ENCODE peak calls at places on chromosomes 11 and 22, in five cellular contexts. One of them, this sample, is unnamed.
A peak's percentile ranks its signal among the peaks of the same experiment; 100 is the strongest.

GRCh38 chr11:1259561-1259960 is 36.7 kb downstream of the MUC5B start:
- DNase-seq in HuH-7.5: no peak
- DNase-seq in amniotic stem cell: no peak
- DNase-seq in NCI-H2029: no peak
- DNase-seq in activated naive CD4-positive, alpha-beta T cell treated with anti-CD3 and anti-CD28 coated beads for 36 hours: no peak
- DNase-seq in this sample: no peak

GRCh38 chr22:30921108-30921507 is 47.5 kb downstream of the MORC2 start:
- DNase-seq in HuH-7.5: no peak
- DNase-seq in NCI-H2029: no peak
- DNase-seq in activated naive CD4-positive, alpha-beta T cell treated with anti-CD3 and anti-CD28 coated beads for 36 hours: no peak
- DNase-seq in amniotic stem cell: no peak
- DNase-seq in this sample: no peak

GRCh38 chr22:31122532-31123291 is at the start of gene INPP5J:
- DNase-seq in amniotic stem cell: peak; percentile 35
- DNase-seq in NCI-H2029: peak; percentile 84
- DNase-seq in activated naive CD4-positive, alpha-beta T cell treated with anti-CD3 and anti-CD28 coated beads for 36 hours: no peak
- DNase-seq in HuH-7.5: peak; percentile 92
- DNase-seq in this sample: peak; percentile 57

GRCh38 chr11:116535120-116535519 is 237.7 kb downstream of the BUD13 start:
- DNase-seq in HuH-7.5: no peak
- DNase-seq in activated naive CD4-positive, alpha-beta T cell treated with anti-CD3 and anti-CD28 coated beads for 36 hours: no peak
- DNase-seq in NCI-H2029: no peak
- DNase-seq in amniotic stem cell: no peak
- DNase-seq in this sample: no peak

GRCh38 chr11:2471804-2472096 is 26.9 kb downstream of the KCNQ1 start:
- DNase-seq in HuH-7.5: no peak
- DNase-seq in amniotic stem cell: no peak
- DNase-seq in NCI-H2029: no peak
- DNase-seq in activated naive CD4-positive, alpha-beta T cell treated with anti-CD3 and anti-CD28 coated beads for 36 hours: no peak
- DNase-seq in this sample: no peak

GRCh38 chr11:63505857-63506528 is at the start of gene LGALS12:
- DNase-seq in HuH-7.5: peak; percentile 7
- DNase-seq in amniotic stem cell: no peak
- DNase-seq in NCI-H2029: no peak
- DNase-seq in activated naive CD4-positive, alpha-beta T cell treated with anti-CD3 and anti-CD28 coated beads for 36 hours: no peak
- DNase-seq in this sample: no peak

GRCh38 chr22:46619830-46620501 is at the start of gene GRAMD4:
- DNase-seq in activated naive CD4-positive, alpha-beta T cell treated with anti-CD3 and anti-CD28 coated beads for 36 hours: no peak
- DNase-seq in HuH-7.5: no peak
- DNase-seq in NCI-H2029: no peak
- DNase-seq in amniotic stem cell: no peak
- DNase-seq in this sample: no peak

GRCh38 chr22:32327596-32328171 is 30.0 kb upstream of the RFPL3 start:
- DNase-seq in activated naive CD4-positive, alpha-beta T cell treated with anti-CD3 and anti-CD28 coated beads for 36 hours: no peak
- DNase-seq in HuH-7.5: no peak
- DNase-seq in NCI-H2029: no peak
- DNase-seq in amniotic stem cell: no peak
- DNase-seq in this sample: no peak

GRCh38 chr11:132263231-132263630 is 892.8 kb downstream of the NTM start:
- DNase-seq in activated naive CD4-positive, alpha-beta T cell treated with anti-CD3 and anti-CD28 coated beads for 36 hours: no peak
- DNase-seq in NCI-H2029: no peak
- DNase-seq in amniotic stem cell: no peak
- DNase-seq in HuH-7.5: no peak
- DNase-seq in this sample: no peak

GRCh38 chr11:126112547-126112946 is 49.9 kb upstream of the CDON start:
- DNase-seq in NCI-H2029: no peak
- DNase-seq in amniotic stem cell: no peak
- DNase-seq in activated naive CD4-positive, alpha-beta T cell treated with anti-CD3 and anti-CD28 coated beads for 36 hours: no peak
- DNase-seq in HuH-7.5: no peak
- DNase-seq in this sample: no peak

GRCh38 chr22:42472671-42473070 is 40.5 kb upstream of the NFAM1 start:
- DNase-seq in HuH-7.5: no peak
- DNase-seq in amniotic stem cell: no peak
- DNase-seq in NCI-H2029: no peak
- DNase-seq in activated naive CD4-positive, alpha-beta T cell treated with anti-CD3 and anti-CD28 coated beads for 36 hours: no peak
- DNase-seq in this sample: no peak

GRCh38 chr11:2129699-2130366 is 9.4 kb downstream of the IGF2 start:
- DNase-seq in HuH-7.5: no peak
- DNase-seq in amniotic stem cell: no peak
- DNase-seq in activated naive CD4-positive, alpha-beta T cell treated with anti-CD3 and anti-CD28 coated beads for 36 hours: no peak
- DNase-seq in NCI-H2029: no peak
- DNase-seq in this sample: no peak

GRCh38 chr22:30286813-30287625 is 2.3 kb downstream of the CASTOR1 start:
- DNase-seq in HuH-7.5: peak; percentile 78
- DNase-seq in NCI-H2029: peak; percentile 26
- DNase-seq in activated naive CD4-positive, alpha-beta T cell treated with anti-CD3 and anti-CD28 coated beads for 36 hours: peak; percentile 92
- DNase-seq in amniotic stem cell: no peak
- DNase-seq in this sample: peak; percentile 67

GRCh38 chr22:28139993-28140392 is 220.9 kb upstream of the PITPNB start:
- DNase-seq in amniotic stem cell: peak; percentile 71
- DNase-seq in HuH-7.5: no peak
- DNase-seq in activated naive CD4-positive, alpha-beta T cell treated with anti-CD3 and anti-CD28 coated beads for 36 hours: no peak
- DNase-seq in NCI-H2029: no peak
- DNase-seq in this sample: no peak

GRCh38 chr11:44883277-44883676 is 67.4 kb downstream of the TP53I11 start:
- DNase-seq in NCI-H2029: no peak
- DNase-seq in activated naive CD4-positive, alpha-beta T cell treated with anti-CD3 and anti-CD28 coated beads for 36 hours: no peak
- DNase-seq in amniotic stem cell: no peak
- DNase-seq in HuH-7.5: no peak
- DNase-seq in this sample: no peak

GRCh38 chr11:60343094-60343704 is 16.1 kb downstream of the MS4A6E start:
- DNase-seq in HuH-7.5: no peak
- DNase-seq in activated naive CD4-positive, alpha-beta T cell treated with anti-CD3 and anti-CD28 coated beads for 36 hours: peak; percentile 24
- DNase-seq in NCI-H2029: no peak
- DNase-seq in amniotic stem cell: no peak
- DNase-seq in this sample: no peak

GRCh38 chr11:19633276-19633675 is 79.4 kb upstream of the NAV2 start:
- DNase-seq in activated naive CD4-positive, alpha-beta T cell treated with anti-CD3 and anti-CD28 coated beads for 36 hours: no peak
- DNase-seq in HuH-7.5: no peak
- DNase-seq in NCI-H2029: no peak
- DNase-seq in amniotic stem cell: no peak
- DNase-seq in this sample: no peak

This sample was measured in SHP77.